ENCODE peak calls at places on chromosomes 4 and X, in four cellular contexts. N is GM12878, Y is K562, O is HepG2. P is an unnamed sample.

GRCh38 chr4:67983333-67983732 is 20.0 kb upstream of the TMPRSS11A start:
- DNase-seq in N (no peak), Y (no peak), O (no peak), P (no peak)

GRCh38 chrX:96906741-96907140 is 23.0 kb downstream of the RPA4 start:
- DNase-seq in N (no peak), Y (no peak), O (no peak), P (no peak)

GRCh38 chr4:5791654-5792053 is 80.7 kb downstream of the EVC start:
- DNase-seq in N (no peak), Y (no peak), O (no peak), P (no peak)

GRCh38 chr4:147078875-147079658 is 133.4 kb upstream of the TTC29 start:
- DNase-seq in N (no peak), Y (no peak), O (no peak), P (no peak)

GRCh38 chr4:24770111-24770584 is 25.2 kb upstream of the SOD3 start:
- DNase-seq in N (peak), Y (no peak), O (no peak), P (no peak)

GRCh38 chrX:8988456-8988855 is 45.5 kb downstream of the FAM9B start:
- DNase-seq in N (no peak), Y (no peak), O (peak), P (no peak)

GRCh38 chrX:9832811-9833210 is 46.6 kb downstream of the SHROOM2 start:
- DNase-seq in N (no peak), Y (no peak), O (no peak), P (no peak)

GRCh38 chrX:68724531-68725020 is 77.1 kb downstream of the STARD8 start:
- DNase-seq in N (no peak), Y (no peak), O (no peak), P (no peak)

GRCh38 chr4:99790796-99791617 is 25.6 kb upstream of the DAPP1 start:
- DNase-seq in N (no peak), Y (no peak), O (no peak), P (no peak)

GRCh38 chrX:20221902-20222301 is 44.8 kb downstream of the RPS6KA3 start:
- DNase-seq in N (no peak), Y (peak), O (peak), P (no peak)

GRCh38 chr4:107164962-107165361 is 128.8 kb upstream of the DKK2 start:
- DNase-seq in N (no peak), Y (no peak), O (no peak), P (no peak)

GRCh38 chrX:48848847-48849246 is 13.4 kb upstream of the PCSK1N start:
- DNase-seq in N (no peak), Y (no peak), O (no peak), P (no peak)

GRCh38 chr4:113312529-113312928 is 263.1 kb downstream of the ANK2 start:
- DNase-seq in N (no peak), Y (no peak), O (no peak), P (no peak)

GRCh38 chr4:6391852-6392188 is 80.6 kb downstream of the PPP2R2C start:
- DNase-seq in N (no peak), Y (no peak), O (no peak), P (no peak)

GRCh38 chr4:123361195-123361861 is 35.3 kb upstream of the SPRY1 start:
- DNase-seq in N (no peak), Y (peak), O (no peak), P (no peak)

GRCh38 chr4:119628281-119629141 is at the start of gene PDE5A:
- DNase-seq in N (no peak), Y (peak), O (peak), P (peak)

GRCh38 chr4:66169341-66169740 is 499.1 kb upstream of the EPHA5 start:
- DNase-seq in N (no peak), Y (peak), O (peak), P (peak)

GRCh38 chrX:101191217-101191750 is 28.3 kb upstream of the DRP2 start:
- DNase-seq in N (no peak), Y (peak), O (no peak), P (no peak)

GRCh38 chrX:34918856-34919255 is 23.7 kb upstream of the FAM47B start:
- DNase-seq in N (no peak), Y (peak), O (peak), P (peak)

GRCh38 chr4:99811850-99812249 is 4.8 kb upstream of the DAPP1 start:
- DNase-seq in N (no peak), Y (peak), O (peak), P (peak)

GRCh38 chr4:148073349-148073748 is 341.5 kb downstream of the ARHGAP10 start:
- DNase-seq in N (no peak), Y (no peak), O (no peak), P (no peak)

GRCh38 chrX:49242545-49243066 is 7.3 kb downstream of the CCDC22 start:
- DNase-seq in N (no peak), Y (no peak), O (no peak), P (no peak)

GRCh38 chrX:33307954-33308353 is 96.6 kb upstream of the DMD start:
- DNase-seq in N (no peak), Y (no peak), O (no peak), P (no peak)

GRCh38 chrX:94560930-94561329 is 886.9 kb downstream of the FAM133A start:
- DNase-seq in N (no peak), Y (no peak), O (no peak), P (no peak)

DNA sequence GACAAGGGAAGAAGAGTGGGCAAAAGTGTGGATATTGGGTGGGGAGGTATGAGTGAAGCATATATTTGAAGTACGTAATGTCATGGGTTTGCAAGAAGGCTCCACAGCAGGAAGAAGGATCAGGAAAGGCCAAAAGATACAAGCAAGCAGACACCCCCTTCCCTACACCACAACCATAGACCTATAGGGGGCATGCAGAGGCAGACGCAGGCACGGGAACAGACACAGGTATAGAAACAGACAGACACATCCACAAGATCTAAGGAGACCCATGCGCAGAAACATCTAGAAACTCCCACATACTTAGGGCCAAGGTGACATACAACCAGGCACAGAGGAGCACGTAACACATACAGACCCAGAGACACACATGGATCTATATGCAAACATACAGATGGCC is 14.3 kb downstream of the FGD1 start:
- DNase-seq in N (no peak), Y (peak), O (no peak), P (no peak)
- TF ChIP-seq FOXK2 in N (no peak), Y (no peak), O (no peak), P (no peak)

GRCh38 chr4:169727616-169728015 is 30.1 kb downstream of the HPF1 start:
- DNase-seq in N (no peak), Y (no peak), O (no peak), P (no peak)

GRCh38 chr4:169723207-169723606 is 34.5 kb downstream of the HPF1 start:
- DNase-seq in N (no peak), Y (peak), O (peak), P (peak)

GRCh38 chr4:169720529-169720928 is 37.2 kb downstream of the HPF1 start:
- DNase-seq in N (no peak), Y (no peak), O (no peak), P (no peak)

DNA sequence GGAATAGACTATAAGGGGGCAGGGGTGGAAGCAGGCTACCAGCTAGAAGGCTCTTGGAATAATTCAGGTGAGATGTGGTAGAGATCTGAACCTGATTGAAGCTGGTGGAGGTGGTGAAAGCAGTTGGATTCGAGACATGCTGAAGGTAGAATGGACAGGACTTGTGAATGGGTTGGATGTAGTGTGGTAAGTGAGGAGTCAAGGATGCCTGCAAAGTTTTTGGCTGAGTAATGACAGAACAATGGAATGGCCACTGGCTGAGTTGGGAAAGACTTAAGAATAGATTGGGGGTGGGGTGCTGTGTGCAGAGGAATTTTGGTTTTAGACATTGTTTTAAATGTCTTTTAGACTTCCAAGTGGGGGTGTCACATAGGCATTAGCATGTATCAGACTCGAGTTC is 33.5 kb downstream of the HPF1 start:
- DNase-seq in N (no peak), Y (no peak), O (no peak), P (no peak)
- TF ChIP-seq FOXK2 in N (no peak), Y (no peak), O (no peak), P (no peak)

GRCh38 chr4:111263836-111264235 is 641.0 kb upstream of the PITX2 start:
- DNase-seq in N (no peak), Y (no peak), O (no peak), P (no peak)
- TF ChIP-seq FOXK2 in N (no peak), Y (no peak), O (no peak), P (no peak)

GRCh38 chr4:88439161-88439760 is 17.7 kb upstream of the HERC5 start:
- DNase-seq in N (no peak), Y (no peak), O (no peak), P (no peak)
- TF ChIP-seq FOXK2 in N (no peak), Y (no peak), O (no peak), P (no peak)

GRCh38 chr4:138561276-138561880 is 319.2 kb upstream of the SLC7A11 start:
- DNase-seq in N (no peak), Y (no peak), O (no peak), P (no peak)
- TF ChIP-seq FOXK2 in N (no peak), Y (no peak), O (no peak), P (no peak)

GRCh38 chrX:15328821-15329220 is 6.5 kb downstream of the PIGA start:
- DNase-seq in N (no peak), Y (no peak), O (no peak), P (no peak)
- TF ChIP-seq FOXK2 in N (no peak), Y (no peak), O (no peak), P (no peak)

P was measured in HEK293T.